ENCODE peak calls at places on chromosome 7, in seven cellular contexts. W is GM12878, I is HCT116, N is H1, K is SK-N-SH, C is HepG2, P is K562. D is an unnamed sample.

GRCh38 chr7:235576-236395 is 43.4 kb downstream of the FAM20C start:
- DNase-seq in W (no peak), I (no peak), N (no peak), K (no peak), C (no peak), P (no peak), D (peak; percentile 59)

GRCh38 chr7:155951554-155952158 is 139.4 kb upstream of the SHH start:
- DNase-seq in W (no peak), I (peak; percentile 96), N (no peak), K (no peak), C (peak; percentile 97), P (no peak), D (no peak)

GRCh38 chr7:5429857-5430611 is 6.4 kb upstream of the TNRC18 start:
- DNase-seq in W (no peak), I (no peak), N (no peak), K (no peak), C (no peak), P (no peak), D (peak; percentile 92)

GRCh38 chr7:102122026-102122425 is 164.6 kb upstream of the SH2B2 start:
- DNase-seq in W (peak; percentile 37), I (no peak), N (no peak), K (no peak), C (no peak), P (no peak), D (no peak)

GRCh38 chr7:151754142-151754590 is 122.7 kb downstream of the PRKAG2 start:
- DNase-seq in W (no peak), I (peak; percentile 93), N (peak; percentile 91), K (peak; percentile 85), C (peak; percentile 89), P (peak; percentile 77), D (peak; percentile 82)

GRCh38 chr7:6256709-6257535 is 15.5 kb downstream of the CYTH3 start:
- DNase-seq in W (peak; percentile 89), I (no peak), N (no peak), K (no peak), C (peak; percentile 36), P (no peak), D (no peak)

GRCh38 chr7:19000410-19000809 is 117.0 kb downstream of the TWIST1 start:
- DNase-seq in W (no peak), I (no peak), N (no peak), K (no peak), C (no peak), P (no peak), D (no peak)

GRCh38 chr7:95630702-95631458 is 34.6 kb upstream of the PDK4 start:
- DNase-seq in W (no peak), I (no peak), N (no peak), K (no peak), C (no peak), P (no peak), D (no peak)

GRCh38 chr7:28678421-28678965 is 266.2 kb downstream of the CREB5 start:
- DNase-seq in W (no peak), I (no peak), N (no peak), K (no peak), C (no peak), P (no peak), D (no peak)

GRCh38 chr7:138481447-138482380 is 21.7 kb downstream of the TRIM24 start:
- DNase-seq in W (no peak), I (no peak), N (no peak), K (no peak), C (no peak), P (no peak), D (no peak)

GRCh38 chr7:80942261-80943041 is 23.6 kb upstream of the SEMA3C start:
- DNase-seq in W (no peak), I (peak; percentile 79), N (peak; percentile 23), K (peak; percentile 38), C (peak; percentile 61), P (no peak), D (peak; percentile 87)

GRCh38 chr7:21281193-21281592 is 146.7 kb upstream of the SP4 start:
- DNase-seq in W (no peak), I (no peak), N (no peak), K (no peak), C (no peak), P (no peak), D (no peak)

GRCh38 chr7:88111136-88111748 is 108.6 kb downstream of the SRI start:
- DNase-seq in W (no peak), I (peak; percentile 36), N (no peak), K (peak; percentile 36), C (peak; percentile 35), P (peak; percentile 26), D (peak; percentile 43)

GRCh38 chr7:44973610-44974401 is 5.0 kb downstream of the MYO1G start:
- DNase-seq in W (no peak), I (no peak), N (no peak), K (peak; percentile 75), C (peak; percentile 34), P (peak; percentile 65), D (peak; percentile 80)

GRCh38 chr7:24851791-24852190 is 94.5 kb upstream of the GSDME start:
- DNase-seq in W (no peak), I (no peak), N (no peak), K (no peak), C (peak; percentile 61), P (no peak), D (no peak)

GRCh38 chr7:26279405-26279804 is 12.3 kb upstream of the SNX10 start:
- DNase-seq in W (no peak), I (no peak), N (no peak), K (no peak), C (peak; percentile 47), P (no peak), D (peak; percentile 83)

GRCh38 chr7:134016223-134016941 is 110.8 kb upstream of the LRGUK start:
- DNase-seq in W (no peak), I (peak; percentile 12), N (no peak), K (peak; percentile 67), C (peak; percentile 21), P (no peak), D (peak; percentile 13)

GRCh38 chr7:158933468-158934139 is 77.2 kb downstream of the DYNC2I1 start:
- DNase-seq in W (no peak), I (no peak), N (no peak), K (no peak), C (no peak), P (no peak), D (no peak)
- TF ChIP-seq JUND in W (no peak), I (no peak), N (no peak), K (no peak), C (no peak), P (no peak), D (no peak)

GRCh38 chr7:31203551-31203950 is 137.0 kb downstream of the NEUROD6 start:
- DNase-seq in W (no peak), I (no peak), N (no peak), K (no peak), C (no peak), P (no peak), D (no peak)
- TF ChIP-seq JUND in W (no peak), I (no peak), N (no peak), K (no peak), C (no peak), P (no peak), D (no peak)

GRCh38 chr7:116897661-116898060 is 35.3 kb downstream of the CAPZA2 start:
- DNase-seq in W (no peak), I (no peak), N (no peak), K (no peak), C (no peak), P (no peak), D (no peak)
- TF ChIP-seq JUND in W (no peak), I (no peak), N (no peak), K (no peak), C (no peak), P (no peak), D (no peak)

GRCh38 chr7:39510738-39511372 is 55.3 kb upstream of the YAE1 start:
- DNase-seq in W (no peak), I (no peak), N (no peak), K (no peak), C (no peak), P (no peak), D (no peak)
- TF ChIP-seq JUND in W (no peak), I (no peak), N (no peak), K (peak; percentile 96), C (no peak), P (peak; percentile 47), D (no peak)